ENCODE peak calls at places on chromosomes 16 and 17, in eight cellular contexts. A, V, R, D, E, O, F and I are unnamed samples.

GRCh38 chr16:1168837-1169236 is 15.9 kb downstream of the CACNA1H start:
- DNase-seq in A (no peak), V (no peak), R (no peak), D (no peak), E (no peak), O (no peak), F (no peak), I (no peak)

GRCh38 chr16:27367463-27368357 is 34.3 kb upstream of the IL21R start:
- DNase-seq in A (peak), V (peak), R (peak), D (peak), E (peak), O (peak), F (peak), I (no peak)

GRCh38 chr16:50695017-50696000 is 1.9 kb downstream of the NOD2 start:
- DNase-seq in A (no peak), V (no peak), R (no peak), D (no peak), E (no peak), O (no peak), F (no peak), I (no peak)

GRCh38 chr16:13376174-13376573 is 474.8 kb downstream of the SHISA9 start:
- DNase-seq in A (no peak), V (no peak), R (no peak), D (no peak), E (no peak), O (no peak), F (peak), I (no peak)

GRCh38 chr17:82882715-82883446 is 43.1 kb upstream of the ZNF750 start:
- DNase-seq in A (no peak), V (peak), R (no peak), D (no peak), E (no peak), O (no peak), F (no peak), I (no peak)

GRCh38 chr16:57536306-57537193 is at the start of gene CCDC102A:
- DNase-seq in A (no peak), V (no peak), R (no peak), D (no peak), E (peak), O (no peak), F (no peak), I (no peak)

GRCh38 chr16:322476-323143 is 29.9 kb downstream of the AXIN1 start:
- DNase-seq in A (no peak), V (no peak), R (no peak), D (no peak), E (no peak), O (no peak), F (no peak), I (no peak)

GRCh38 chr17:79950711-79951110 is 85.0 kb downstream of the TBC1D16 start:
- DNase-seq in A (no peak), V (no peak), R (peak), D (no peak), E (no peak), O (peak), F (no peak), I (no peak)

GRCh38 chr17:8576895-8577294 is 53.6 kb downstream of the MYH10 start:
- DNase-seq in A (no peak), V (no peak), R (peak), D (no peak), E (no peak), O (no peak), F (no peak), I (no peak)

GRCh38 chr17:56026894-56027293 is 126.4 kb upstream of the ANKFN1 start:
- DNase-seq in A (no peak), V (no peak), R (no peak), D (no peak), E (no peak), O (no peak), F (no peak), I (no peak)

GRCh38 chr16:71923941-71924690 is 28.8 kb downstream of the IST1 start:
- DNase-seq in A (no peak), V (no peak), R (no peak), D (no peak), E (no peak), O (no peak), F (no peak), I (no peak)

GRCh38 chr17:67223924-67224323 is 21.1 kb downstream of the HELZ start:
- DNase-seq in A (peak), V (no peak), R (no peak), D (no peak), E (peak), O (no peak), F (no peak), I (no peak)

GRCh38 chr16:978403-978802 is 3.2 kb upstream of the SOX8 start:
- DNase-seq in A (no peak), V (no peak), R (no peak), D (no peak), E (no peak), O (no peak), F (no peak), I (no peak)

GRCh38 chr17:57421393-57421717 is 165.0 kb downstream of the MSI2 start:
- DNase-seq in A (no peak), V (no peak), R (no peak), D (no peak), E (no peak), O (no peak), F (no peak), I (no peak)

GRCh38 chr17:1966274-1967086 is 58.7 kb downstream of the RTN4RL1 start:
- DNase-seq in A (no peak), V (no peak), R (no peak), D (no peak), E (no peak), O (no peak), F (no peak), I (no peak)

GRCh38 chr16:67661101-67661661 is 421 bp downstream of the PARD6A start:
- DNase-seq in A (peak), V (no peak), R (no peak), D (peak), E (peak), O (no peak), F (peak), I (no peak)

GRCh38 chr17:38528101-38528500 is 77.7 kb downstream of the SRCIN1 start:
- DNase-seq in A (no peak), V (no peak), R (no peak), D (no peak), E (no peak), O (peak), F (no peak), I (no peak)

GRCh38 chr16:50166511-50167500 is 13.7 kb downstream of the TENT4B start:
- DNase-seq in A (no peak), V (no peak), R (no peak), D (no peak), E (no peak), O (no peak), F (peak), I (no peak)

GRCh38 chr17:17042851-17043667 is 802 bp downstream of the MPRIP start:
- DNase-seq in A (no peak), V (no peak), R (no peak), D (no peak), E (peak), O (peak), F (peak), I (no peak)

GRCh38 chr16:52068447-52069074 is 478.4 kb downstream of the TOX3 start:
- DNase-seq in A (peak), V (no peak), R (no peak), D (no peak), E (peak), O (no peak), F (peak), I (no peak)

GRCh38 chr17:16486373-16487250 is 5.4 kb downstream of the LRRC75A start:
- DNase-seq in A (peak), V (peak), R (peak), D (peak), E (peak), O (peak), F (peak), I (peak)

GRCh38 chr17:77594416-77595209 is 363.9 kb upstream of the TNRC6C start:
- DNase-seq in A (no peak), V (no peak), R (no peak), D (no peak), E (no peak), O (no peak), F (no peak), I (no peak)

GRCh38 chr17:77700165-77700881 is 258.2 kb upstream of the TNRC6C start:
- DNase-seq in A (no peak), V (no peak), R (no peak), D (no peak), E (no peak), O (no peak), F (no peak), I (no peak)

GRCh38 chr17:61486135-61487120 is 34.2 kb downstream of the TBX4 start:
- DNase-seq in A (no peak), V (no peak), R (no peak), D (no peak), E (no peak), O (no peak), F (no peak), I (no peak)

GRCh38 chr17:3955373-3955978 is 8.8 kb downstream of the ATP2A3 start:
- DNase-seq in A (no peak), V (no peak), R (no peak), D (no peak), E (no peak), O (no peak), F (no peak), I (no peak)

GRCh38 chr17:50925296-50925891 is 59.2 kb upstream of the TOB1 start:
- DNase-seq in A (no peak), V (no peak), R (no peak), D (no peak), E (no peak), O (peak), F (no peak), I (no peak)

GRCh38 chr16:80120899-80121521 is 419.8 kb upstream of the DYNLRB2 start:
- DNase-seq in A (no peak), V (no peak), R (no peak), D (no peak), E (no peak), O (no peak), F (peak), I (no peak)

GRCh38 chr16:65070831-65071230 is 51.0 kb downstream of the CDH11 start:
- DNase-seq in A (peak), V (peak), R (peak), D (peak), E (peak), O (peak), F (peak), I (peak)

GRCh38 chr17:20313891-20314290 is 153.4 kb downstream of the LGALS9B start:
- DNase-seq in A (no peak), V (no peak), R (no peak), D (no peak), E (no peak), O (no peak), F (no peak), I (no peak)

GRCh38 chr17:71959129-71959528 is 161.7 kb upstream of the SOX9 start:
- DNase-seq in A (peak), V (no peak), R (no peak), D (no peak), E (peak), O (no peak), F (no peak), I (no peak)

GRCh38 chr17:8681175-8681949 is 50.8 kb upstream of the MYH10 start:
- DNase-seq in A (no peak), V (no peak), R (no peak), D (peak), E (no peak), O (no peak), F (no peak), I (no peak)

GRCh38 chr16:12527077-12527476 is 276.6 kb downstream of the CPPED1 start:
- DNase-seq in A (no peak), V (no peak), R (no peak), D (no peak), E (no peak), O (no peak), F (no peak), I (no peak)

GRCh38 chr16:200388-200787 is 20.1 kb downstream of the HBQ1 start:
- DNase-seq in A (no peak), V (no peak), R (no peak), D (no peak), E (no peak), O (no peak), F (peak), I (no peak)

DNA sequence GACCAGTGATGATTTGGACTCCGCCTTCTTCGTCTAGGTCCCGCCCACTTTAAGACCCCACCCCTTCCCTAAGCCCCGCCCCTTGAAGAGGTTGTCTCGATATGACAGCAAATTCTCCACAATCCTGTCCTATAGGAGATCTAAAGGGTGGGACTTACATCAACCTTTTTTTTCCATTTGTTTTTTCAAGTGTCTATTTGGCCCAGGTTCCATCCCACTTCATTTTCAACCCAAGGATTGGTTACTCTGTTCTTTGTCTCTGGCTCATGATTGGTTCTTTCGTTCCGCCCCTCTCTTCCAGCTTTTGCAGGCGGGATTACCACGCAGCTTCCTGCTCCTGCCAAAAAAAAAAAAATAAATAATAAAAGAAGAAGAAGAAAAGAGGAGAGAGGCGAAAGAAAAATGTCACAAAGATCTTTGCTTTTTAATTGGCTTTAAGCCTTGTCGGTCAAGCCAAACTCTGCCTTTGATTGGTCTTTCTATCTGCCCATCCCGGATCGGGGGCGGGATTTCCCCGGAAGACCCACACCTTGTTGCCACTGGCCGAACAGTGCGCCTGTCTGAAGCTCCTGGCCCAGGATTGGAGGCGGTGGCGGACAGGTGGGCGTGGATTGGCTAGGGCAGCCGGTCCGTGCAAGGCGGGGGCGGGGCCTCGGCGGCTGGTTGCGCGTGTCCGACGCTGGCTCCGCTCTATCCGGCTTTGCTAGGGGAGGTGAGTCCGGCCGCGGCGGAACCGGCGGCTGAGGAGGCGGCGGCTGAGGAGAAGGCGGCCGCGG is 1.2 kb upstream of the NLK start:
- DNase-seq in A (peak), V (peak), R (peak), D (peak), E (peak), O (peak), F (peak), I (peak)
- H3K27ac ChIP-seq in A (peak), V (peak), R (no peak), D (peak), E (peak), O (peak), F (peak), I (peak)

DNA sequence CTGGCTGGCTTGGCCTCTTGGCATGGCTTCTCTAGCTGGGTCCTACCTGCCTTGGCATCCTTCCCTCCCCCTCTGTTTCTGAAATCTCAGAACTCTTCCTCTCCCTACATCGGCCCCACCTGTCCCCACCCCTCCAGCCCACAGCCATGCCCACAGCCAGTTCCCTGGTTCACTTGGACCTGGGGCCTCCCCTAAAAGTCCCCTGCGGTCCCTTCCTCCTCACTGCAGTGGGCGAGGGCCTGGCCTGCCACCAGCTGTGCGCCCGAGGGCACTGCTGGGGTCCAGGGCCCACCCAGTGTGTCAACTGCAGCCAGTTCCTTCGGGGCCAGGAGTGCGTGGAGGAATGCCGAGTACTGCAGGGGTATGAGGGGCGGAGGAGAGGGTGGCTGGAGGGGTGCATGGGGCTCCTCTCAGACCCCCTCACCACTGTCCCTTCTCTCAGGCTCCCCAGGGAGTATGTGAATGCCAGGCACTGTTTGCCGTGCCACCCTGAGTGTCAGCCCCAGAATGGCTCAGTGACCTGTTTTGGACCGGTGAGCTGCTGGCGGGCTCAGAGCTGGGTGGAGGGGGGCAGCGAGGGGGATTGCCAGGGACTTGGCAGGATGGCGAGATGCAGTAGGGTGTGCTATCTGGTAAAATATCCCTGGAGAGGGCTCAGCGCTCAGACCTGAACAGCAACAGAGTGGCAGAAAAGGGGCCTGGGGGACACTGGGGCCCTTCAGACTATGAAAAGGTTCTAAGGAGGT is 14.1 kb downstream of the MIEN1 start:
- DNase-seq in A (no peak), V (no peak), R (no peak), D (no peak), E (no peak), O (no peak), F (no peak), I (no peak)
- H3K27ac ChIP-seq in A (no peak), V (no peak), R (no peak), D (peak), E (peak), O (peak), F (no peak), I (peak)

DNA sequence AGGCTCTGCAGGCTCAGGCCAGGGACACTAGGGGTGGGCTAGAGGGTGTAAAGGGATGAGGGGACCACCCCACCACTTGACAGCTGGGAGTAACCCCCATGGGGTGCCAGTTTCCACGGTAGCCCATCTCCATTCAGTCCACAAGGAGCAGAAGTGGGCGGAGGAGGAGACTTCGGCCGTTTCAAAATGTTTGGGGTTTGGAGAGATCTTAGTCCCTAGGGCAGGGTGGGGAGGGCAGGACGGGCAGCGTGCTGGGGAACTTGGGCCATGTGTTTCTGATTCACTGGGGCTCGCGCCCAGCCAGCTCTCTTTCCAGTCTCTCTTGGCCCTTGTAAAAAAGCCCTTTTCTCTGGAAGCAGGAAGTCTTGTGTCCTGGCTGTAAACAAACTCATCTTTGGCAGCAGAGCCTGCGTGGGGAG is 8.3 kb downstream of the CYGB start:
- DNase-seq in A (no peak), V (peak), R (peak), D (peak), E (peak), O (peak), F (peak), I (no peak)
- H3K27ac ChIP-seq in A (peak), V (peak), R (peak), D (peak), E (peak), O (peak), F (peak), I (peak)

GRCh38 chr16:84619103-84619460 is 1.2 kb upstream of the COTL1 start:
- DNase-seq in A (no peak), V (no peak), R (no peak), D (no peak), E (no peak), O (no peak), F (no peak), I (no peak)

GRCh38 chr16:84617631-84618427 is at the start of gene COTL1:
- DNase-seq in A (peak), V (peak), R (peak), D (peak), E (peak), O (peak), F (peak), I (peak)

GRCh38 chr16:84616515-84616914 is 1.4 kb downstream of the COTL1 start:
- DNase-seq in A (peak), V (no peak), R (no peak), D (no peak), E (peak), O (no peak), F (no peak), I (no peak)

GRCh38 chr16:84618428-84619102 is 687 bp upstream of the COTL1 start:
- DNase-seq in A (peak), V (no peak), R (no peak), D (no peak), E (peak), O (no peak), F (peak), I (peak)

DNA sequence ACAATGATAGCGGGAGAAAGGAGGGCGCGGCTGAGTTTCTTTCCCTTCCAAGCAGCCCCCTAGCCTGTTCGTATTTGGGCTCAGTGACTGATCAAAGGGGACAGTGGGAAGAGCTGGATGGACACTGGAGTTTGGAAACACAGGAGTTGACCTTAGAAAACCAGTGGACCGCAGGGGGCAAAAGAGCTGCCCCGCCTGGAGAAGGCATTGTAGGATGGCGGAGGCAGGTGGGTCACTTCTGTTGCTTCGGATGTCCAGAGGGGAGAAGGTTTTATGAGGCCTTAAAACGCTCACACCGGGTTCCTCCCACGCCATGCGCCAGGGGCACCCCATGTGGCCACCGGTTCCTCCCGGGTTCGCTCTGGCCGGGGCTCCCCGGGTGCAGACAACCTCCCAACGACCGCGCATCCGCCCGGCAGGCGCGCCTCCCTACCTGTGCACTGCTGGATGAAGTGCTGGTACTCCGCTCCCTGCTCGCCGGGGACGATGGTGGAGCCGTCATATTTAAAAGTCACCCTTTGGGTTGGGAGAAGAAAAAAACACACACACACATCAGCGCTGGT is 729 bp downstream of the COTL1 start:
- DNase-seq in A (no peak), V (no peak), R (no peak), D (peak), E (peak), O (no peak), F (peak), I (no peak)
- H3K27ac ChIP-seq in A (peak), V (peak), R (peak), D (peak), E (peak), O (no peak), F (peak), I (peak)